ENCODE peak calls at places on chromosomes 12 and 14, in ten cellular contexts. T is heart right ventricle; I is thyroid gland; L is right cardiac atrium; J is transverse colon; G is mesenchymal stem cell; V is AG04450; A is testis; Y is CD8-positive, alpha-beta memory T cell; X is Panc1. K is an unnamed sample.

GRCh38 chr14:91892918-91893527 is 25.7 kb upstream of the TC2N start:
- DNase-seq in T (no peak), I (no peak), L (no peak), J (no peak), G (no peak), V (no peak), A (no peak), Y (no peak), X (no peak), K (peak; percentile 83)

GRCh38 chr12:132723015-132723763 is 12.5 kb downstream of the PGAM5 start:
- DNase-seq in T (peak; percentile 58), I (no peak), L (peak; percentile 50), J (no peak), G (no peak), V (no peak), A (no peak), Y (no peak), X (no peak), K (peak; percentile 44)

GRCh38 chr14:95449131-95449530 is 67.3 kb downstream of the SYNE3 start:
- DNase-seq in T (no peak), I (no peak), L (no peak), J (no peak), G (no peak), V (no peak), A (peak; percentile 51), Y (no peak), X (no peak), K (no peak)

GRCh38 chr14:91357272-91357671 is 60.3 kb downstream of the CCDC88C start:
- DNase-seq in T (no peak), I (no peak), L (no peak), J (no peak), G (no peak), V (no peak), A (no peak), Y (peak; percentile 19), X (no peak), K (no peak)

GRCh38 chr12:104054681-104055346 is 4.8 kb upstream of the GLT8D2 start:
- DNase-seq in T (no peak), I (no peak), L (no peak), J (no peak), G (no peak), V (no peak), A (no peak), Y (no peak), X (no peak), K (peak; percentile 76)

GRCh38 chr12:119808441-119808840 is 68.7 kb downstream of the CIT start:
- DNase-seq in T (no peak), I (no peak), L (no peak), J (no peak), G (no peak), V (no peak), A (no peak), Y (no peak), X (no peak), K (no peak)

GRCh38 chr12:41051909-41052308 is 136.2 kb upstream of the PDZRN4 start:
- DNase-seq in T (no peak), I (no peak), L (no peak), J (no peak), G (no peak), V (no peak), A (no peak), Y (no peak), X (no peak), K (no peak)

GRCh38 chr12:92462049-92462448 is 240.7 kb upstream of the PLEKHG7 start:
- DNase-seq in T (no peak), I (no peak), L (no peak), J (peak; percentile 22), G (peak; percentile 84), V (no peak), A (no peak), Y (no peak), X (no peak), K (no peak)

GRCh38 chr12:67358686-67359374 is 89.7 kb downstream of the CAND1 start:
- DNase-seq in T (no peak), I (peak; percentile 17), L (no peak), J (no peak), G (peak; percentile 98), V (peak; percentile 37), A (no peak), Y (no peak), X (no peak), K (no peak)

DNA sequence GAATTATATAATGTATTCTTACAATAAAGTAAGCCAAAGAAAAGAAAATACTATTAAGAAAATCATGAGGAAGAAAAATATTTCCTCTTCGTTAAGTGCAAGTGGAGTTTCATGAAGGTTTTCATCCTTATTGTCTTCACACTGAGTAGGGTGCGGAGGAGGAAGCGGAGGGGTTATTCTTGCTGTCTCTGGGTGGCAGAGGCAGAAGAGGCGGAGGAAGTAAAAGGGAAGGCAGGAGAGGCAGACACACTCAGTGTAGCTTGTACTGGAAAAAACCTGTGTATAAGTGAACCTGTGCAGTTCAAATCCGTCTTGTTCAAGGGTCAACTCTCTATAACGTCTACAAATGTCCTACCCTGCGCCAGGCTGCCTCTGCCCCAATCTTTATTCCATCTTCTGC is 22.0 kb upstream of the BCL2L14 start:
- DNase-seq in T (no peak), I (no peak), L (no peak), J (no peak), G (no peak), V (no peak), A (no peak), Y (no peak), X (no peak), K (peak; percentile 36)
- H3K27ac ChIP-seq in T (no peak overlapping the region), I (no peak overlapping the region), L (no peak overlapping the region), J (no peak overlapping the region), G (no peak overlapping the region), V (no peak overlapping the region), A (no peak overlapping the region), Y (no peak overlapping the region), X (no peak overlapping the region), K (no peak overlapping the region)

DNA sequence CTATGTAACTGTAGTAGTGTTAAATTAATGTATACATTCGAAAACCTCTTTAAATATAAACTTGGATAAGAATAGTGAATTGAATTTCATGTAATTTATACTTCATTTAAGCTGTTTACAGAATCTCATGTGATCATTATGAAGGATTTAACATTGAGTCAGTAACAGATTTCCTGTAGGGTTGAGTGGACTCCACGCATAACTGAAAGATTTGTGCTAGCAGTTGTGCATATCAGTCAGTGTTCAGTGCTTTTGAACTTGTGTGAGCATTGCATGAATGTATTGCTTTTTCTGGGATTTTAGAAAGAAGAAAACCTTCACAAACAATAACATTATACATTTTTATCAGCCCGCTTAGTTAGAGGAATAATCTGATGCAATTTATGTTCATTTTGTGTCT is 1435.3 kb downstream of the LRFN5 start:
- DNase-seq in T (no peak), I (no peak), L (no peak), J (no peak), G (no peak), V (no peak), A (no peak), Y (no peak), X (no peak), K (no peak)
- H3K4me3 ChIP-seq in T (no peak overlapping the region), I (no peak overlapping the region), L (no peak overlapping the region), J (no peak overlapping the region), G (no peak overlapping the region), V (no peak overlapping the region), A (no peak overlapping the region), Y (no peak overlapping the region), X (no peak overlapping the region), K (no peak overlapping the region)

GRCh38 chr12:117072736-117073475 is 26.3 kb downstream of the TESC start:
- DNase-seq in T (no peak), I (no peak), L (no peak), J (no peak), G (no peak), V (no peak), A (no peak), Y (no peak), X (no peak), K (no peak)
- H3K27ac ChIP-seq in T (peak overlapping the region; percentile 19), I (no peak overlapping the region), L (no peak overlapping the region), J (no peak overlapping the region), G (no peak overlapping the region), V (no peak overlapping the region), A (peak overlapping the region; percentile 19), Y (no peak overlapping the region), X (no peak overlapping the region), K (no peak overlapping the region)

GRCh38 chr12:14775652-14776020 is 27.6 kb downstream of the WBP11 start:
- DNase-seq in T (no peak), I (no peak), L (no peak), J (no peak), G (peak; percentile 75), V (no peak), A (no peak), Y (no peak), X (no peak), K (no peak)
- H3K4me3 ChIP-seq in T (no peak overlapping the region), I (no peak overlapping the region), L (peak overlapping the region; percentile 57), J (peak overlapping the region; percentile 65), G (no peak overlapping the region), V (peak overlapping the region; percentile 87), A (peak overlapping the region; percentile 77), Y (peak overlapping the region; percentile 72), X (peak overlapping the region; percentile 86), K (peak overlapping the region; percentile 85)

DNA sequence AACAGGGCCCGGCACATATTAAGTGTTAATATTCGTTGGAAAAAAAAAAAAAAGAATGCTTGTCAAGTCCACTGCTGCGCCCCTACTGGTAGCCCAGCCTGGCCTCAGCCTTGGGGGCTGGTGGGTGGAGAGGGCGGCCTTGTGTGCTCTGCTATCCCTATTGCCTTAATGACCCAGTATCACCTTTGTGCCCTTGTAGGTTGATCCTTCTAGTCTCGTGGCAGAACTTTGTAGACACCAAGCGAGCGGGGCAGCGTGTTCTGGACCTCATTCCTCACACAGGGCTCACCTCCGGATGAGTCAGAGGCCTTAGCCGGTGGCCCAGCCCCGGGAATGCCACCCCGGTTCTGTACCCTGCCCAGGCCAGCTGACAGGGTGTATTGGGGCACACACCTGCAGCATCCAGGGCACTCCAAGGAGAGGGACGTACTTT is 1.8 kb upstream of the RCOR1 start:
- DNase-seq in T (peak; percentile 37), I (peak; percentile 22), L (peak; percentile 51), J (peak; percentile 26), G (peak; percentile 67), V (no peak), A (peak; percentile 71), Y (no peak), X (no peak), K (peak; percentile 90)
- H3K27ac ChIP-seq in T (peak overlapping the region; percentile 100), I (no peak overlapping the region), L (peak overlapping the region; percentile 39), J (peak overlapping the region; percentile 93), G (peak overlapping the region; percentile 62), V (peak overlapping the region; percentile 33), A (peak overlapping the region; percentile 100), Y (peak overlapping the region; percentile 79), X (peak overlapping the region; percentile 76), K (no peak overlapping the region)

K was measured in endodermal cell.